ENCODE peak calls at places on chromosome 12, in seven cellular contexts. T is dorsolateral prefrontal cortex, C is GM12865, U is left lung, P is HepG2, B is RWPE1, I is heart right ventricle. A is an unnamed sample.

GRCh38 chr12:110744176-110744575 is 1.5 kb upstream of the PPP1CC start:
- DNase-seq in I (no peak), P (peak), U (no peak), C (no peak), T (peak), B (peak), A (no peak)

GRCh38 chr12:100877776-100878175 is 83.2 kb downstream of the ANO4 start:
- DNase-seq in T (no peak), P (no peak), I (no peak), C (no peak), B (no peak), U (no peak), A (no peak)

GRCh38 chr12:111451649-111452129 is 46.0 kb downstream of the SH2B3 start:
- DNase-seq in C (peak), T (no peak), U (no peak), B (peak), P (peak), I (no peak), A (no peak)

GRCh38 chr12:115998119-115998633 is 279.3 kb downstream of the MED13L start:
- DNase-seq in U (no peak), P (peak), T (no peak), C (peak), B (peak), I (no peak), A (no peak)

GRCh38 chr12:4506870-4507269 is 31.8 kb upstream of the RAD51AP1 start:
- DNase-seq in I (no peak), T (no peak), P (no peak), U (no peak), C (peak), B (no peak), A (no peak)

GRCh38 chr12:64323476-64324225 is 66.9 kb downstream of the C12orf56 start:
- DNase-seq in U (no peak), T (no peak), B (no peak), C (no peak), I (no peak), P (no peak), A (no peak)

GRCh38 chr12:118853634-118854033 is 127.7 kb upstream of the SRRM4 start:
- DNase-seq in P (no peak), T (no peak), B (no peak), I (no peak), U (no peak), C (peak), A (no peak)

GRCh38 chr12:12626471-12626870 is 14.8 kb downstream of the CREBL2 start:
- DNase-seq in C (no peak), P (no peak), I (no peak), U (no peak), T (no peak), B (no peak), A (no peak)

GRCh38 chr12:31533470-31533869 is 57.5 kb downstream of the DENND5B start:
- DNase-seq in C (no peak), I (no peak), T (no peak), B (no peak), P (peak), U (no peak), A (no peak)

GRCh38 chr12:52634266-52635056 is 16.1 kb upstream of the KRT73 start:
- DNase-seq in B (no peak), T (peak), P (no peak), I (peak), U (no peak), C (no peak), A (no peak)

GRCh38 chr12:132300789-132301722 is 28.3 kb downstream of the GALNT9 start:
- DNase-seq in P (no peak), U (no peak), B (no peak), C (no peak), I (peak), T (no peak), A (no peak)

GRCh38 chr12:92784795-92785562 is 82.2 kb downstream of the PLEKHG7 start:
- DNase-seq in C (peak), T (no peak), P (peak), I (no peak), U (no peak), B (peak), A (no peak)

GRCh38 chr12:50066402-50066801 is 9.0 kb downstream of the ASIC1 start:
- DNase-seq in U (no peak), B (no peak), P (no peak), C (no peak), I (no peak), T (no peak), A (no peak)

GRCh38 chr12:77218278-77218677 is 152.9 kb upstream of the E2F7 start:
- DNase-seq in B (no peak), I (no peak), C (peak), T (no peak), U (no peak), P (no peak), A (no peak)

GRCh38 chr12:78797201-78797931 is 67.2 kb upstream of the SYT1 start:
- DNase-seq in C (no peak), P (no peak), B (no peak), U (no peak), T (no peak), I (no peak), A (no peak)

GRCh38 chr12:51511546-51512260 is 79.3 kb upstream of the SCN8A start:
- DNase-seq in T (no peak), B (no peak), P (no peak), I (no peak), C (no peak), U (no peak), A (no peak)
- TF ChIP-seq CTCF in T (no peak), B (no peak), P (no peak), I (no peak), C (no peak), U (no peak), A (no peak)

DNA sequence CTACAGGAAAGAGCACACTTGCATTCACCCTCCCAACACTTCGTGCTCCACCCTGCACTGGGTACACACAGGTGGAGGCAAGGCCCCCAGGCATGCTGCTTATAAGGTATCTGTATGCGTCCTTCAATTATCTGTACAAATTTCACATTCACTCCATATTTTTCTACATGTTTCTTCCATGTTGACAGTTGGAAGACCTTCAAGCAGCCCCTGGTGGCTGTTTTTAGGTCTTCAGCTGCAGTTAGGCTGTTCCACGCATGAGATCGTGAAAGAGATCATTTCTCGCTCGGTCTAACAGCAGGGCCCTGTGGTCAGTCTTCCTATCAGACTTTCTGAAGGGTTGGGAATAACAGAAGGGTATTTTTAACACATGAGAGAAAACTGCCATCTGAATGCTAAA is 47.1 kb downstream of the PLXNC1 start:
- DNase-seq in C (no peak), B (no peak), P (no peak), U (no peak), I (no peak), T (no peak), A (no peak)
- TF ChIP-seq CTCF in C (peak), B (no peak), P (no peak), U (no peak), I (no peak), T (no peak), A (peak)

GRCh38 chr12:112738531-112738930 is 53.0 kb upstream of the RPH3A start:
- DNase-seq in I (no peak), U (no peak), B (no peak), P (no peak), T (no peak), C (no peak), A (no peak)

GRCh38 chr12:112735296-112735695 is 56.3 kb upstream of the RPH3A start:
- DNase-seq in B (no peak), T (no peak), U (no peak), C (no peak), I (no peak), P (no peak), A (no peak)

GRCh38 chr12:112740387-112740934 is 51.1 kb upstream of the RPH3A start:
- DNase-seq in B (no peak), U (no peak), C (no peak), I (no peak), P (no peak), T (no peak), A (no peak)

GRCh38 chr12:112728909-112729308 is 62.6 kb upstream of the RPH3A start:
- DNase-seq in T (no peak), B (no peak), C (no peak), P (no peak), U (no peak), I (no peak), A (no peak)

GRCh38 chr12:112734859-112735258 is 56.7 kb upstream of the RPH3A start:
- DNase-seq in I (no peak), B (no peak), P (no peak), C (no peak), T (no peak), U (no peak), A (no peak)
- TF ChIP-seq CTCF in I (no peak), B (no peak), P (no peak), C (no peak), T (no peak), U (no peak), A (no peak)

GRCh38 chr12:1630827-1631591 is 2.0 kb downstream of the WNT5B start:
- DNase-seq in C (no peak), P (peak), B (no peak), I (peak), T (no peak), U (no peak), A (no peak)
- TF ChIP-seq CTCF in C (no peak), P (no peak), B (no peak), I (no peak), T (no peak), U (no peak), A (peak)